ENCODE peak calls at places on chromosomes 6 and 20, in four cellular contexts. L is NCI-H1417; M is stimulated activated CD8-positive, alpha-beta memory T cell treated with anti-CD3 and anti-CD28 coated beads, Interleukin-4, amount 100 ng/mL, for 1 hour; Y is left ventricle myocardium inferior. U is an unnamed sample.

GRCh38 chr20:25046736-25047666 is 10.9 kb downstream of the ACSS1 start:
- DNase-seq in L (no peak), M (no peak), Y (no peak), U (no peak)

GRCh38 chr20:12201289-12201991 is 283.7 kb downstream of the BTBD3 start:
- DNase-seq in L (no peak), M (no peak), Y (peak), U (no peak)

GRCh38 chr6:137871299-137871698 is 4.2 kb downstream of the TNFAIP3 start:
- DNase-seq in L (no peak), M (no peak), Y (no peak), U (no peak)

GRCh38 chr6:163263196-163263595 is 151.3 kb upstream of the QKI start:
- DNase-seq in L (no peak), M (no peak), Y (peak), U (no peak)

GRCh38 chr20:40562031-40562430 is 127.0 kb downstream of the MAFB start:
- DNase-seq in L (no peak), M (no peak), Y (no peak), U (no peak)

GRCh38 chr6:38730136-38730862 is 15.2 kb downstream of the DNAH8 start:
- DNase-seq in L (peak), M (no peak), Y (no peak), U (peak)

GRCh38 chr6:109743739-109744138 is 52.6 kb downstream of the FIG4 start:
- DNase-seq in L (no peak), M (no peak), Y (no peak), U (no peak)

GRCh38 chr6:154638369-154638768 is 94.8 kb upstream of the SCAF8 start:
- DNase-seq in L (no peak), M (no peak), Y (no peak), U (no peak)

GRCh38 chr6:110738899-110739365 is 76.3 kb downstream of the CDK19 start:
- DNase-seq in L (no peak), M (no peak), Y (no peak), U (no peak)

GRCh38 chr6:33906413-33906812 is 102.6 kb upstream of the MLN start:
- DNase-seq in L (no peak), M (no peak), Y (no peak), U (no peak)

GRCh38 chr6:130885392-130886192 is 58.4 kb downstream of the SMLR1 start:
- DNase-seq in L (peak), M (peak), Y (no peak), U (peak)

GRCh38 chr6:160998217-160998616 is 6.6 kb downstream of the MAP3K4 start:
- DNase-seq in L (no peak), M (no peak), Y (no peak), U (no peak)

GRCh38 chr20:45114465-45115385 is at the start of gene WFDC5:
- DNase-seq in L (no peak), M (no peak), Y (no peak), U (no peak)

GRCh38 chr6:20575125-20575524 is 40.9 kb downstream of the CDKAL1 start:
- DNase-seq in L (peak), M (no peak), Y (no peak), U (peak)

GRCh38 chr6:112181130-112181529 is 73.2 kb downstream of the LAMA4 start:
- DNase-seq in L (no peak), M (no peak), Y (no peak), U (no peak)

GRCh38 chr6:108243836-108244235 is 17.0 kb downstream of the SNX3 start:
- DNase-seq in L (no peak), M (no peak), Y (no peak), U (no peak)

GRCh38 chr6:89145962-89146747 is at the start of gene PM20D2:
- DNase-seq in L (peak), M (peak), Y (peak), U (peak)

GRCh38 chr20:43955244-43956191 is 40.9 kb downstream of the TOX2 start:
- DNase-seq in L (no peak), M (no peak), Y (no peak), U (no peak)

GRCh38 chr6:30091577-30092381 is 16.2 kb upstream of the RNF39 start:
- DNase-seq in L (no peak), M (no peak), Y (no peak), U (no peak)

GRCh38 chr20:56631318-56631989 is 2.3 kb downstream of the TFAP2C start:
- DNase-seq in L (no peak), M (no peak), Y (no peak), U (no peak)

GRCh38 chr6:379367-380181 is 12.0 kb upstream of the IRF4 start:
- DNase-seq in L (no peak), M (no peak), Y (no peak), U (no peak)

GRCh38 chr20:49914310-49915117 is 815 bp downstream of the SPATA2 start:
- DNase-seq in L (no peak), M (no peak), Y (no peak), U (no peak)

GRCh38 chr6:125834347-125834746 is 43.6 kb downstream of the NCOA7 start:
- DNase-seq in L (no peak), M (no peak), Y (no peak), U (no peak)

GRCh38 chr6:5053864-5054426 is 31.2 kb upstream of the PPP1R3G start:
- DNase-seq in L (no peak), M (no peak), Y (no peak), U (no peak)

GRCh38 chr6:43776115-43776798 is 6.2 kb downstream of the VEGFA start:
- DNase-seq in L (no peak), M (no peak), Y (no peak), U (no peak)

GRCh38 chr6:160111812-160112211 is 9.8 kb upstream of the SLC22A1 start:
- DNase-seq in L (no peak), M (no peak), Y (no peak), U (no peak)

GRCh38 chr6:26223677-26224546 is 136.7 kb downstream of the HFE start:
- DNase-seq in L (peak), M (no peak), Y (peak), U (no peak)

GRCh38 chr6:5095236-5095635 is 10.1 kb downstream of the PPP1R3G start:
- DNase-seq in L (no peak), M (no peak), Y (no peak), U (no peak)

GRCh38 chr6:73152998-73153757 is 72.1 kb downstream of the KHDC1L start:
- DNase-seq in L (no peak), M (no peak), Y (no peak), U (no peak)

GRCh38 chr6:33433560-33434191 is 13.8 kb downstream of the SYNGAP1 start:
- DNase-seq in L (no peak), M (no peak), Y (no peak), U (no peak)

U was measured in NCI-H345.